ENCODE peak calls at places on chromosomes 16 and 17, in six cellular contexts. I, W, C, D, H and F are unnamed samples.
A peak's percentile ranks its signal among the peaks of the same experiment; 100 is the strongest.

GRCh38 chr17:67491009-67491677 is 114.1 kb downstream of the PITPNC1 start:
- DNase-seq in H (no peak), W (peak; percentile 77), C (peak; percentile 93), I (peak; percentile 98), D (peak; percentile 95), F (peak; percentile 85)

GRCh38 chr17:31448467-31449077 is 57.1 kb downstream of the RAB11FIP4 start:
- DNase-seq in H (no peak), I (peak; percentile 46), C (peak; percentile 32), W (no peak), D (peak; percentile 55), F (no peak)

GRCh38 chr16:4370570-4371480 is 823 bp upstream of the VASN start:
- DNase-seq in D (peak; percentile 90), W (peak; percentile 82), I (peak; percentile 98), C (peak; percentile 65), H (no peak), F (peak; percentile 94)

GRCh38 chr17:67139784-67140665 is 95.7 kb downstream of the CACNG1 start:
- DNase-seq in C (no peak), I (peak; percentile 74), H (no peak), W (no peak), D (no peak), F (no peak)

GRCh38 chr17:56185905-56186783 is 32.9 kb downstream of the ANKFN1 start:
- DNase-seq in C (peak; percentile 67), D (peak; percentile 62), W (no peak), I (peak; percentile 74), H (no peak), F (peak; percentile 91)

GRCh38 chr16:78444-79145 is 570 bp downstream of the MPG start:
- DNase-seq in H (peak; percentile 22), D (peak; percentile 70), C (no peak), I (peak; percentile 63), W (no peak), F (peak; percentile 33)

GRCh38 chr17:19752216-19753048 is 4.3 kb upstream of the ALDH3A1 start:
- DNase-seq in W (no peak), C (no peak), I (no peak), D (no peak), H (no peak), F (no peak)

GRCh38 chr17:72388765-72389473 is 268.1 kb downstream of the SOX9 start:
- DNase-seq in C (no peak), I (no peak), H (no peak), D (peak; percentile 33), W (no peak), F (peak; percentile 46)

GRCh38 chr17:82871056-82871775 is 31.4 kb upstream of the ZNF750 start:
- DNase-seq in H (no peak), I (no peak), D (no peak), C (no peak), W (no peak), F (no peak)

GRCh38 chr17:30477083-30477757 is at the start of gene GOSR1:
- DNase-seq in C (peak; percentile 90), H (peak; percentile 89), D (peak; percentile 94), I (peak; percentile 97), W (peak; percentile 68), F (peak; percentile 91)

GRCh38 chr17:78416791-78417530 is 38.5 kb downstream of the PGS1 start:
- DNase-seq in H (no peak), W (no peak), D (no peak), C (no peak), I (peak; percentile 83), F (no peak)

GRCh38 chr16:71499775-71500364 is 10.7 kb upstream of the ZNF19 start:
- DNase-seq in H (peak; percentile 50), I (peak; percentile 79), D (no peak), C (peak; percentile 33), W (no peak), F (peak; percentile 24)

GRCh38 chr17:19386276-19386863 is 620 bp downstream of the MFAP4 start:
- DNase-seq in W (no peak), C (peak; percentile 50), I (peak; percentile 78), D (peak; percentile 69), H (no peak), F (peak; percentile 18)

GRCh38 chr17:71430281-71430680 is 690.5 kb upstream of the SOX9 start:
- DNase-seq in H (no peak), D (no peak), I (no peak), C (no peak), W (no peak), F (no peak)

GRCh38 chr17:60224064-60224463 is 74.3 kb downstream of the CA4 start:
- DNase-seq in I (no peak), C (no peak), W (no peak), H (no peak), D (no peak), F (no peak)

GRCh38 chr17:71975998-71976649 is 144.7 kb upstream of the SOX9 start:
- DNase-seq in H (no peak), C (peak; percentile 89), I (peak; percentile 96), D (peak; percentile 99), W (peak; percentile 76), F (peak; percentile 56)

GRCh38 chr17:2011421-2012371 is 13.4 kb downstream of the RTN4RL1 start:
- DNase-seq in H (no peak), C (no peak), I (no peak), D (peak; percentile 86), W (no peak), F (no peak)

GRCh38 chr16:20899503-20900298 is 457 bp downstream of the DCUN1D3 start:
- DNase-seq in C (no peak), I (no peak), H (no peak), W (no peak), D (no peak), F (peak; percentile 47)

GRCh38 chr16:87627542-87628245 is 25.4 kb downstream of the JPH3 start:
- DNase-seq in W (no peak), I (no peak), H (no peak), C (no peak), D (no peak), F (no peak)

GRCh38 chr17:18224428-18225120 is 861 bp upstream of the LLGL1 start:
- DNase-seq in C (no peak), H (no peak), D (no peak), W (no peak), I (peak; percentile 63), F (no peak)

GRCh38 chr17:49486012-49486641 is 9.0 kb upstream of the NGFR start:
- DNase-seq in I (no peak), C (no peak), H (no peak), W (no peak), D (no peak), F (no peak)

GRCh38 chr17:77422104-77422782 is 281.5 kb downstream of the SEC14L1 start:
- DNase-seq in W (no peak), H (no peak), D (no peak), I (no peak), C (no peak), F (no peak)

DNA sequence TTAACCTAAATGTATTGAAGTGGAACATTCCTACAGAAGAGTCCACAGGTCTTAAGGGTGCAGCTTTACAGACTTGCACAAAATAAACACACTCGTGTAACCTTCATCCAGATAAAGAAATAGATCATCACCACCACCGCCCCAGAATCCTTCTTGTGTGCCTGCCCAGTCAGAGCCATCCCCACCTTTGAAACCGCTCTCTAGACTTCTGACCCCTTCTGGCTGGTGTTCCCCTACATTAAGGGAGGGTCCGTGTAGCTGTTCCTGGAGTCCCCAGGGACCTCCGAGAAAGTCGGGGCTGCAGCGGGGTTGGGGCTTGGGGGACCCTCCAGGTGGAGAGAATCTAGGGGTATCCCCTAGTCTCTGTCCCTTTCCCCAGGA is 9.4 kb downstream of the TBX4 start:
- DNase-seq in C (no peak), I (no peak), W (no peak), H (no peak), D (no peak), F (no peak)
- H3K4me3 ChIP-seq in C (peak overlapping the region; percentile 22), I (no peak overlapping the region), W (peak overlapping the region; percentile 42), H (no peak overlapping the region), D (no peak overlapping the region), F (no peak overlapping the region)

GRCh38 chr17:45172232-45172540 is 10.5 kb downstream of the HEXIM2 start:
- DNase-seq in D (no peak), W (no peak), C (no peak), I (no peak), H (no peak), F (no peak)
- H3K4me3 ChIP-seq in D (peak overlapping the region; percentile 58), W (peak overlapping the region; percentile 68), C (no peak overlapping the region), I (no peak overlapping the region), H (no peak overlapping the region), F (no peak overlapping the region)

DNA sequence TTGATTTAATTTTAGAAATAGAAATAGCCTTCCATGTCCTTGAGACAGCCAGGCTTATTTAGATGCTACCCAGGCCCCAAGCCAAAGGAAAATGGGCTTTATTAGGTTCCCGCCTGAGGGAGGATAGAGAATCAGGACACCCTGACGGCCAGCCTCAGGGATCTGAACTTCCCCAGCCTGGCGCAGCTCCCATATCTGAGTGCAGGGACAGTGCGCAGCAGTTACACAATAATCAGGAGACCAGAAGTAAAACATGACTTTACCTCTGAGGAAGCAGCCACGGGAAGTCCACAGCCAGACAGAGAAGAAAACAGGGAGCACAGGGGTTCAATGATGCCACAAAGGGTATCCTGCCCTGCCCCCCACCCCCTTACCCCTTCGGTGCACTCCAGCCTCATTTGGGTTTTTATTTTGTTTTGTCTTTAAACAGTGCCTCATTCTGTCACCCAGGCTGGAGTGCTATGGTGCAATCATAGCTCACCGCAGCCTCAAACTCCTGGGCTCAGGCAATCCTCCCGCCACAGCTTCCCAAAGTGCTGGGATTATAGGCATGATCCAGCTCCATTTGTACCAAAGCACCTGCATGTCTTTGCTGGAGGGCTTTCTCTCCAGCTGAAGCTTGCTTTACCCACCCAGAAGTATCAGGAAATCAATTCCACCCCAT is 21.8 kb downstream of the ORC6 start:
- DNase-seq in C (no peak), W (no peak), H (no peak), I (no peak), D (no peak), F (no peak)
- H3K4me3 ChIP-seq in C (no peak overlapping the region), W (no peak overlapping the region), H (no peak overlapping the region), I (no peak overlapping the region), D (no peak overlapping the region), F (no peak overlapping the region)

GRCh38 chr17:45022655-45023339 is 28.6 kb downstream of the DCAKD start:
- DNase-seq in C (no peak), W (no peak), H (no peak), I (no peak), D (no peak), F (no peak)

GRCh38 chr17:45019177-45019711 is 32.2 kb downstream of the DCAKD start:
- DNase-seq in C (no peak), H (peak; percentile 20), D (peak; percentile 64), W (no peak), I (peak; percentile 44), F (no peak)

GRCh38 chr17:45022288-45022648 is 29.2 kb downstream of the DCAKD start:
- DNase-seq in W (no peak), C (no peak), D (no peak), H (no peak), I (no peak), F (peak; percentile 41)

GRCh38 chr17:45020354-45021138 is 30.9 kb downstream of the DCAKD start:
- DNase-seq in W (no peak), I (peak; percentile 54), D (no peak), C (no peak), H (no peak), F (no peak)

DNA sequence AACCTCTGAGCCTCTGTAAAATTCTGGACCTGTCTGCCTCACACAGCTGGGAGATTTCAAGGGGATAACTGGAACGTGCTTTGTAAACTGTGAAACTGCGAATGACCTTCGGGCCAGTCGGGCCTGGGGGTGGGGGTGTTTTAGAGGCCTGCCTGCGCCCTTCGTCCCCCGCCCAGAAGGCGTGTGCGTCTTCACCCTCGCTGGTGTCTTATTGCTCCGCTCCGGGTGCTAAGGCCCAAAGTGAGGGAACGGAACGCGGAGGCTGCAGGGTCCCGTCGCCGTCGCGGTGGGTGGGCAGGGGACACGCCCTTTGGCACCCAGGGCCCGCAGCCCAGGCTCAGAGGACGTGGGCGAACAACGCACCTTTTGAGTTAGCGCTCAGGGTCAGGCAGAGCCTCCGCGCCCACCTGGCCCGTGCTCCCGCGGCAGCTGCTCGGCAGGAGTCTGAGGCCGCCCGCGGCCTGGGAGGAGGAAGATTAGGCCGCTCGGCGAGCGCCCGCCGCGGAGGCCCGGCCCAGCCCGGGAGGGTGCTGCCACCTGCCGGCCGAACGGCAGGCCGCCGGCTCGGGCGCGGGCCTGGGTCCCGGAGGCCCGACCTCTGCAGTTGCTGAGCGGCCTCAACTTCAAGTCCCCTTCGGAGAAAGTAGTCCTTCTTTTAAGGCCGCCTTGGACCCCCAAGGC is 29.7 kb downstream of the DCAKD start:
- DNase-seq in I (peak; percentile 58), W (no peak), H (peak; percentile 66), D (peak; percentile 62), C (no peak), F (peak; percentile 70)
- H3K4me3 ChIP-seq in I (peak overlapping the region; percentile 28), W (peak overlapping the region; percentile 68), H (no peak overlapping the region), D (no peak overlapping the region), C (peak overlapping the region; percentile 54), F (no peak overlapping the region)